ENCODE peak calls at places on chromosomes 11 and 22, in nine cellular contexts. A, I, M, K, C, F, N, Y and J are unnamed samples.

GRCh38 chr11:46682773-46683752 is 17.4 kb downstream of the ARHGAP1 start:
- DNase-seq in A (peak), I (no peak), M (no peak), K (no peak), C (no peak), F (no peak), N (no peak), Y (no peak), J (no peak)

GRCh38 chr11:92976681-92977080 is 7.2 kb downstream of the MTNR1B start:
- DNase-seq in A (no peak), I (no peak), M (no peak), K (no peak), C (no peak), F (no peak), N (no peak), Y (no peak), J (no peak)

GRCh38 chr11:94740083-94740974 is 27.8 kb upstream of the AMOTL1 start:
- DNase-seq in A (no peak), I (no peak), M (peak), K (no peak), C (peak), F (peak), N (peak), Y (peak), J (no peak)

GRCh38 chr11:44789466-44789865 is 62.7 kb downstream of the TSPAN18 start:
- DNase-seq in A (no peak), I (no peak), M (no peak), K (no peak), C (no peak), F (peak), N (no peak), Y (no peak), J (no peak)

GRCh38 chr11:35303596-35304392 is 115.6 kb downstream of the SLC1A2 start:
- DNase-seq in A (no peak), I (no peak), M (peak), K (no peak), C (no peak), F (peak), N (peak), Y (peak), J (no peak)

GRCh38 chr22:32916025-32916424 is 114.5 kb downstream of the TIMP3 start:
- DNase-seq in A (no peak), I (no peak), M (no peak), K (no peak), C (no peak), F (no peak), N (no peak), Y (no peak), J (no peak)

GRCh38 chr22:31944700-31945477 is 554 bp downstream of the YWHAH start:
- DNase-seq in A (no peak), I (peak), M (peak), K (no peak), C (no peak), F (no peak), N (peak), Y (peak), J (no peak)

GRCh38 chr11:45994421-45995341 is 72.2 kb downstream of the LARGE2 start:
- DNase-seq in A (no peak), I (no peak), M (peak), K (no peak), C (peak), F (peak), N (no peak), Y (no peak), J (no peak)

GRCh38 chr11:128458316-128458715 is 129.0 kb downstream of the ETS1 start:
- DNase-seq in A (no peak), I (no peak), M (peak), K (no peak), C (no peak), F (peak), N (no peak), Y (no peak), J (no peak)

GRCh38 chr11:95466406-95466805 is 235.4 kb upstream of the SESN3 start:
- DNase-seq in A (no peak), I (no peak), M (no peak), K (no peak), C (no peak), F (no peak), N (no peak), Y (no peak), J (no peak)

GRCh38 chr11:74925281-74925680 is 23.6 kb downstream of the XRRA1 start:
- DNase-seq in A (no peak), I (no peak), M (no peak), K (no peak), C (no peak), F (no peak), N (no peak), Y (no peak), J (no peak)

GRCh38 chr11:18733202-18733601 is 7.2 kb upstream of the IGSF22 start:
- DNase-seq in A (no peak), I (no peak), M (no peak), K (no peak), C (no peak), F (no peak), N (no peak), Y (no peak), J (no peak)

GRCh38 chr11:57466680-57467079 is 6.4 kb downstream of the RTN4RL2 start:
- DNase-seq in A (no peak), I (no peak), M (no peak), K (no peak), C (no peak), F (no peak), N (no peak), Y (no peak), J (no peak)

GRCh38 chr22:28955817-28956216 is 72.4 kb downstream of the ZNRF3 start:
- DNase-seq in A (no peak), I (peak), M (peak), K (peak), C (no peak), F (no peak), N (no peak), Y (peak), J (peak)

GRCh38 chr11:33013706-33014105 is 2.0 kb upstream of the DEPDC7 start:
- DNase-seq in A (no peak), I (no peak), M (no peak), K (no peak), C (no peak), F (no peak), N (no peak), Y (no peak), J (no peak)

GRCh38 chr22:49444781-49445180 is 382.9 kb downstream of the BRD1 start:
- DNase-seq in A (no peak), I (no peak), M (no peak), K (no peak), C (no peak), F (no peak), N (no peak), Y (no peak), J (no peak)

GRCh38 chr22:23389271-23390071 is 190.6 kb downstream of the IGLL1 start:
- DNase-seq in A (no peak), I (no peak), M (no peak), K (no peak), C (peak), F (no peak), N (no peak), Y (no peak), J (no peak)

GRCh38 chr11:103824116-103824515 is 212.3 kb upstream of the DDI1 start:
- DNase-seq in A (no peak), I (no peak), M (no peak), K (no peak), C (no peak), F (no peak), N (no peak), Y (no peak), J (no peak)

GRCh38 chr11:111765984-111766833 is at the start of gene PPP2R1B:
- DNase-seq in A (peak), I (peak), M (peak), K (peak), C (peak), F (peak), N (peak), Y (peak), J (peak)

GRCh38 chr22:35314161-35314942 is 14.7 kb downstream of the TOM1 start:
- DNase-seq in A (no peak), I (no peak), M (no peak), K (no peak), C (no peak), F (no peak), N (no peak), Y (peak), J (no peak)

GRCh38 chr22:47190276-47190956 is 428.0 kb downstream of the TBC1D22A start:
- DNase-seq in A (no peak), I (no peak), M (no peak), K (no peak), C (no peak), F (no peak), N (no peak), Y (no peak), J (peak)

GRCh38 chr22:32765117-32765618 is 36.3 kb upstream of the TIMP3 start:
- DNase-seq in A (no peak), I (no peak), M (no peak), K (no peak), C (no peak), F (no peak), N (no peak), Y (no peak), J (no peak)

GRCh38 chr11:3138178-3139085 is 26.7 kb downstream of the OSBPL5 start:
- DNase-seq in A (no peak), I (no peak), M (no peak), K (peak), C (peak), F (no peak), N (no peak), Y (no peak), J (no peak)

GRCh38 chr11:64378335-64378884 is 19.4 kb downstream of the RPS6KA4 start:
- DNase-seq in A (no peak), I (no peak), M (peak), K (no peak), C (no peak), F (peak), N (peak), Y (no peak), J (no peak)

GRCh38 chr11:43543313-43543712 is 137.2 kb upstream of the HSD17B12 start:
- DNase-seq in A (no peak), I (no peak), M (no peak), K (no peak), C (no peak), F (no peak), N (no peak), Y (no peak), J (no peak)

GRCh38 chr11:120399312-120399711 is 63.1 kb downstream of the ARHGEF12 start:
- DNase-seq in A (no peak), I (no peak), M (peak), K (no peak), C (no peak), F (no peak), N (no peak), Y (no peak), J (no peak)

GRCh38 chr11:127994736-127995135 is 592.6 kb downstream of the ETS1 start:
- DNase-seq in A (no peak), I (no peak), M (peak), K (no peak), C (no peak), F (peak), N (no peak), Y (no peak), J (no peak)

GRCh38 chr11:119404872-119405271 is 18.1 kb downstream of the THY1 start:
- DNase-seq in A (no peak), I (no peak), M (no peak), K (no peak), C (no peak), F (no peak), N (no peak), Y (no peak), J (no peak)

GRCh38 chr11:114818382-114818781 is 140.1 kb downstream of the NXPE2 start:
- DNase-seq in A (no peak), I (no peak), M (no peak), K (no peak), C (no peak), F (no peak), N (no peak), Y (no peak), J (no peak)

GRCh38 chr11:776459-777287 is 614 bp downstream of the GATD1 start:
- DNase-seq in A (no peak), I (peak), M (no peak), K (no peak), C (peak), F (peak), N (no peak), Y (no peak), J (no peak)

GRCh38 chr11:6132431-6132830 is 24.9 kb downstream of the OR56B4 start:
- DNase-seq in A (no peak), I (no peak), M (no peak), K (no peak), C (no peak), F (no peak), N (no peak), Y (no peak), J (no peak)

GRCh38 chr22:37253164-37253660 is 9.1 kb upstream of the RAC2 start:
- DNase-seq in A (no peak), I (no peak), M (no peak), K (no peak), C (no peak), F (no peak), N (no peak), Y (no peak), J (no peak)
- TF ChIP-seq CTCF in A (no peak), I (no peak), M (peak), K (no peak), C (peak), F (no peak), N (no peak), Y (no peak), J (no peak)

GRCh38 chr11:67311556-67312082 is 8.3 kb downstream of the SSH3 start:
- DNase-seq in A (no peak), I (no peak), M (no peak), K (peak), C (no peak), F (no peak), N (no peak), Y (no peak), J (no peak)
- TF ChIP-seq CTCF in A (peak), I (no peak), M (no peak), K (no peak), C (peak), F (no peak), N (no peak), Y (no peak), J (no peak)

DNA sequence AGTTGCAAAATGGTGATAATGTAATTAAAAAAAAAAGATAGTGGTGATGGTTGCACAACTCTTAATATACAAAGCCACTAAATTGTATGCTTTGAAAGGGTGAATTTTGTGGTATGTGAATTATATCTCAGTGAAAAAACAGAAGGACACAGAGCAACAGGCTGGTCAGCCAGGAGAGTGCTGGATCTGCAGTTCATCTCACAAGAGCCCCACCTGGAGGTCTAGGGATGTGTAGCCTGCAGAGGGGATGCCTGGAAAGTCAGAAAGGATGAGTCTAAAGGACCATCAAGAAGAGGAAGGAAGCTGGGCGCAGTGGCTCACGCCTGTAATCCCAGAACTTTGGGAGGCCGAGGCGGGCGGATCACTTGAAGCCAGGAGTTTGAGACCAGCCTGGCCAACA is 9.0 kb downstream of the POLR3H start:
- DNase-seq in A (no peak), I (no peak), M (no peak), K (no peak), C (peak), F (peak), N (no peak), Y (no peak), J (no peak)
- TF ChIP-seq CTCF in A (peak), I (no peak), M (peak), K (no peak), C (peak), F (peak), N (no peak), Y (no peak), J (no peak)

DNA sequence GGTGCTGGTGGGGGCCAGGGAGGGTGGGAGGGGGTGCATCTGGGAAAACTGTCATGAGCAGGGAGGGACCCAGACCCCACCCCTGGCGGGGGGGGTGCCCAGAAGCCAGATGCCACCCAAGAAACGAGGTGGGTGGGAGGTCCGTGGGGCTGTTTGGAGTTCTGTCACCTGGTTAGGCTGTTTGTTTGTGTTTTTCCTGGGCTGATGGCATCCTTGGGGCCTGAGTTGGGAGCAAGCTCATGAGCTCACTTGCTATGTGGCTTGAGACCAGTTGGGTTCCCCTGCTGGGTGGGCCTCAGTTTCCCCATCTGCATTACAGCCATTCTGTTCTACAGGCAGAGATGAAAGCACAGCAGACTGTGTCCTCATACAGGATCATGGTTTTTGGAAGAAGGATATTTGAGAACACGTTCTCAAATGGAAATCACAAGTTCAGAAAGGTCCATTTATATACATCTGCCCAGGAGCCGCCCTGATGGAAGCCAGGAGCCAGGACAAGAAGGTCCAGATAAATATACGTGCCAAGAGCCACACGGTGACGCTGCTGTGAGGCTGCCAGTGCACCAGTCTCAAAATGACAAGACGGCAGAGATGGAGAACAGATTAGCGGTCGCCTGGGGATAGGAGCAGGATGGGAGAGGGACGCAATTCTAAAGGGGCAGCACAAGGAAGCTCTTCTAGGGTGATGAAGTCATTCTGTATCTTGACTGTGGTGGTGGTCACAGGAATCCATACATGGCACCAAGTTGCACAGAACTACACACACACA is 312.9 kb downstream of the MN1 start:
- DNase-seq in A (no peak), I (no peak), M (peak), K (no peak), C (no peak), F (no peak), N (no peak), Y (no peak), J (no peak)
- TF ChIP-seq CTCF in A (no peak), I (no peak), M (no peak), K (no peak), C (no peak), F (no peak), N (peak), Y (no peak), J (no peak)

GRCh38 chr11:116786360-116786759 is 1.5 kb downstream of the ZPR1 start:
- DNase-seq in A (no peak), I (no peak), M (no peak), K (no peak), C (no peak), F (no peak), N (no peak), Y (no peak), J (no peak)

GRCh38 chr11:116778556-116778955 is 5.8 kb upstream of the BUD13 start:
- DNase-seq in A (no peak), I (no peak), M (peak), K (no peak), C (no peak), F (no peak), N (no peak), Y (no peak), J (no peak)

GRCh38 chr11:116786966-116787365 is 857 bp downstream of the ZPR1 start:
- DNase-seq in A (no peak), I (no peak), M (no peak), K (no peak), C (no peak), F (no peak), N (no peak), Y (no peak), J (no peak)

GRCh38 chr11:116787436-116787785 is 412 bp downstream of the ZPR1 start:
- DNase-seq in A (no peak), I (no peak), M (no peak), K (no peak), C (no peak), F (no peak), N (no peak), Y (no peak), J (no peak)

DNA sequence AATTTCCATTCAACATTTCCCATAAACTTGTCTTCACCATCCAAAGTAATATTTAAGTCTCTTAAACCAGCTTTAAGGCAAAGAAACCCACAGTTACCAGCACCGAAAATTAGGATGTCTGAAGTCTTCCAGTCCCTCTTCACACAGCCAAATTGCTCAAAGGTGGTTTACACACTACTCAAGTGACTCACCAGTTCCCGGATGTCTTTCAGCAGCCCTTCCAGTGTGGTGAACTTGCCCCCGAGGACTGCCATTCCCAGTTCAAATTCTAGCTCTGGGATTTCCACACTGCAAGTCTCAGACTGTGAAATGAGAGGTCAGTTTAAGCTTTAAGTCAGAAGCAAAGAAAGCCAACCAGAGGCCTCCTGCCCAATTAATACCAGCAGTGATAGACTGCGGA is 5.1 kb downstream of the ZPR1 start:
- DNase-seq in A (no peak), I (peak), M (peak), K (no peak), C (no peak), F (peak), N (no peak), Y (no peak), J (no peak)
- TF ChIP-seq CTCF in A (no peak), I (no peak), M (no peak), K (no peak), C (no peak), F (no peak), N (no peak), Y (no peak), J (no peak)

GRCh38 chr11:19739872-19740271 is 27.2 kb downstream of the NAV2 start:
- DNase-seq in A (no peak), I (no peak), M (peak), K (no peak), C (peak), F (peak), N (no peak), Y (peak), J (no peak)
- TF ChIP-seq CTCF in A (peak), I (no peak), M (peak), K (no peak), C (peak), F (peak), N (peak), Y (peak), J (no peak)